ENCODE peak calls at places on chromosome 6, in four cellular contexts. V is brain microvascular endothelial cell, C is HCT116, N is WERI-Rb-1. T is an unnamed sample. For H3K27me3, the result is how much of the 10 kb centered on the place peaks cover.

GRCh38 chr6:75874224-75874623 is 125.2 kb downstream of the MYO6 start:
- DNase-seq in V (no peak), C (no peak), N (no peak), T (no peak)

GRCh38 chr6:12344949-12345693 is 55.0 kb downstream of the EDN1 start:
- DNase-seq in V (no peak), C (no peak), N (no peak), T (no peak)

GRCh38 chr6:31216208-31216898 is 45.9 kb upstream of the POU5F1 start:
- DNase-seq in V (no peak), C (no peak), N (no peak), T (no peak)

GRCh38 chr6:26175428-26176181 is 88.4 kb downstream of the HFE start:
- DNase-seq in V (peak), C (no peak), N (peak), T (no peak)

GRCh38 chr6:112831022-112831421 is 483.9 kb downstream of the RFPL4B start:
- DNase-seq in V (peak), C (no peak), N (no peak), T (no peak)

GRCh38 chr6:112014483-112014882 is 39.4 kb upstream of the CCN6 start:
- DNase-seq in V (no peak), C (no peak), N (no peak), T (no peak)

GRCh38 chr6:54775586-54775985 is 71.0 kb upstream of the FAM83B start:
- DNase-seq in V (peak), C (no peak), N (no peak), T (no peak)

GRCh38 chr6:73969982-73970960 is 274.3 kb downstream of the CD109 start:
- DNase-seq in V (peak), C (peak), N (no peak), T (no peak)

GRCh38 chr6:4774715-4775590 is 1.3 kb upstream of the CDYL start:
- DNase-seq in V (peak), C (no peak), N (peak), T (no peak)

GRCh38 chr6:88741939-88742338 is 221.5 kb downstream of the RNGTT start:
- DNase-seq in V (no peak), C (no peak), N (no peak), T (no peak)

GRCh38 chr6:116444092-116444491 is 17.1 kb upstream of the CALHM6 start:
- DNase-seq in V (peak), C (peak), N (no peak), T (no peak)

GRCh38 chr6:5461365-5461764 is 200.1 kb downstream of the FARS2 start:
- DNase-seq in V (no peak), C (no peak), N (no peak), T (no peak)

GRCh38 chr6:62652692-62653328 is 366.8 kb upstream of the KHDRBS2 start:
- DNase-seq in V (no peak), C (peak), N (no peak), T (no peak)

GRCh38 chr6:111872521-111873177 is 603 bp downstream of the FYN start:
- DNase-seq in V (peak), C (no peak), N (peak), T (no peak)

GRCh38 chr6:108651781-108652227 is 91.1 kb downstream of the FOXO3 start:
- DNase-seq in V (peak), C (no peak), N (no peak), T (no peak)

GRCh38 chr6:133435065-133435728 is 194.0 kb downstream of the EYA4 start:
- DNase-seq in V (no peak), C (no peak), N (no peak), T (no peak)

GRCh38 chr6:14822689-14823088 is 423.2 kb upstream of the JARID2 start:
- DNase-seq in V (no peak), C (no peak), N (no peak), T (no peak)

GRCh38 chr6:162704001-162704400 is 23.6 kb downstream of the PRKN start:
- DNase-seq in V (no peak), C (no peak), N (no peak), T (no peak)

GRCh38 chr6:31567531-31568370 is 4.3 kb upstream of the LTA start:
- DNase-seq in V (no peak), C (no peak), N (peak), T (no peak)

GRCh38 chr6:106908386-106908840 is 66.1 kb downstream of the CD24 start:
- DNase-seq in V (no peak), C (no peak), N (no peak), T (no peak)

GRCh38 chr6:43089467-43089866 is 13.4 kb downstream of the PTK7 start:
- DNase-seq in V (no peak), C (no peak), N (no peak), T (no peak)

GRCh38 chr6:52840763-52841585 is at the start of gene GSTA5:
- DNase-seq in V (no peak), C (no peak), N (no peak), T (no peak)

GRCh38 chr6:124995645-124996325 is 33.5 kb downstream of the RNF217 start:
- DNase-seq in V (no peak), C (no peak), N (no peak), T (no peak)

GRCh38 chr6:107977283-107977682 is 19.3 kb upstream of the SEC63 start:
- DNase-seq in V (peak), C (no peak), N (no peak), T (no peak)

GRCh38 chr6:146850238-146850896 is 251.6 kb downstream of the ADGB start:
- DNase-seq in V (peak), C (no peak), N (no peak), T (no peak)

GRCh38 chr6:7138921-7139358 is 31.2 kb downstream of the RREB1 start:
- DNase-seq in V (no peak), C (peak), N (peak), T (no peak)

GRCh38 chr6:138160329-138161117 is 1.2 kb upstream of the ARFGEF3 start:
- DNase-seq in V (no peak), C (no peak), N (no peak), T (no peak)

GRCh38 chr6:146381486-146381885 is 162.1 kb upstream of the RAB32 start:
- DNase-seq in V (no peak), C (no peak), N (no peak), T (no peak)

GRCh38 chr6:138204792-138205384 is 13.4 kb downstream of the PBOV1 start:
- DNase-seq in V (no peak), C (no peak), N (no peak), T (no peak)

GRCh38 chr6:128443553-128443952 is 76.8 kb downstream of the PTPRK start:
- DNase-seq in V (peak), C (no peak), N (no peak), T (no peak)

GRCh38 chr6:32108094-32108627 is 977 bp downstream of the TNXB start:
- DNase-seq in V (no peak), C (no peak), N (no peak), T (no peak)

GRCh38 chr6:116008470-116009229 is 52.0 kb downstream of the FRK start:
- DNase-seq in V (peak), C (peak), N (no peak), T (no peak)

GRCh38 chr6:156163311-156163710 is 613.9 kb upstream of the ARID1B start:
- DNase-seq in V (no peak), C (no peak), N (no peak), T (no peak)

GRCh38 chr6:111888928-111889696 is 15.9 kb upstream of the FYN start:
- DNase-seq in V (no peak), C (no peak), N (peak), T (no peak)

GRCh38 chr6:132401120-132401940 is at the start of gene MOXD1:
- DNase-seq in V (no peak), C (no peak), N (peak), T (peak)

GRCh38 chr6:28356666-28357020 is 6.9 kb downstream of the ZKSCAN3 start:
- DNase-seq in V (no peak), C (no peak), N (no peak), T (no peak)

GRCh38 chr6:169256061-169256460 is 2.4 kb upstream of the THBS2 start:
- DNase-seq in V (no peak), C (no peak), N (no peak), T (no peak)
- H3K27me3 ChIP-seq in V (under half), C (under half), N (under half), T (under half)

DNA sequence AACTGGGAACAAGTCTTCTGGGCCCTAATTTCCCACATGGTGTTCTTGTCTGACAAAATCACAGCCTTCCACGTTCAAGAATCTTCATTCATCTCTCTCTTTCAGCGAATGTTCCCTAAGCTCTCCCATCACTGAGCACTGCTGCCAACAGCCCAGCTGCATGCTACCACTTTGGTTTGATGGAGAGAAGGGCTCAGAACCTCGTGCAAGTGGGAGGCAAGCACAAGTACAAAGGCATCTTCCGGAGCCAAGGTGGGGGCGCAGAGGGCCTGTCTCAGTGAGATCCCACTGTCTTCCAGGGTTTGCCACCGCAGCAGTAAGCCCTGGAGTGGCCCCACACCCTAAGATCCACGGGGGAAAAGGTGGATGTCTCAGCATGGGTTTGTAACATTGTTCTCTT is 17.2 kb downstream of the DLL1 start:
- DNase-seq in V (no peak), C (no peak), N (no peak), T (peak)
- H3K27me3 ChIP-seq in V (under half), C (under half), N (under half), T (under half)

GRCh38 chr6:3231213-3232016 is 4.0 kb upstream of the TUBB2B start:
- DNase-seq in V (peak), C (no peak), N (peak), T (no peak)
- H3K27me3 ChIP-seq in V (half or more), C (under half), N (under half), T (under half)

GRCh38 chr6:36834576-36835293 is 4.5 kb downstream of the CPNE5 start:
- DNase-seq in V (no peak), C (no peak), N (peak), T (no peak)

GRCh38 chr6:36838896-36839818 is at the start of gene CPNE5:
- DNase-seq in V (no peak), C (no peak), N (peak), T (no peak)

GRCh38 chr6:36837686-36838085 is 1.6 kb downstream of the CPNE5 start:
- DNase-seq in V (no peak), C (no peak), N (no peak), T (no peak)

GRCh38 chr6:36836771-36837339 is 2.4 kb downstream of the CPNE5 start:
- DNase-seq in V (no peak), C (no peak), N (no peak), T (no peak)

GRCh38 chr6:36836091-36836770 is 3.0 kb downstream of the CPNE5 start:
- DNase-seq in V (no peak), C (no peak), N (no peak), T (no peak)
- H3K27me3 ChIP-seq in V (under half), C (under half), N (under half), T (under half)

DNA sequence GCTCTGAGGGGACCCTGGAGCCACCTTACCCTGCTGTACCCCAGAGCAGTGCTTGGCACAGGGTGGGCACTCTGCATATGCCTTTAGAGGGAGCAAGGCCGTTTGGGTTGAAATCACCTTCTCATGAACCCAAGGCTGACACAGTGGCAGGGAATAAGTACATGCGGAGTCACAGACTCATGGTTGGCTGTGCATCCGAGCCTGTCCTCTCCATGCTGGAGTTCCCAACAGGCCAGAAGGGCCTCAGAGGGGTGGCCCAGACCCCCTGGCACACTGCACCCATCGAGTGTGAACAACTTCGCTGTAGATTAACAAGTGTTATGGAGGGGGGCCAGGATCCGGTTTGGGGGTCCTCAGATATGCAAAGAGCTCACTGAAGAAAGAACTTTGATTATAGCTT is 21.0 kb upstream of the IRF4 start:
- DNase-seq in V (no peak), C (no peak), N (no peak), T (no peak)
- H3K27me3 ChIP-seq in V (under half), C (under half), N (half or more), T (under half)

GRCh38 chr6:168075787-168076202 is 3.2 kb downstream of the FRMD1 start:
- DNase-seq in V (no peak), C (no peak), N (no peak), T (no peak)
- H3K27me3 ChIP-seq in V (under half), C (under half), N (under half), T (under half)

DNA sequence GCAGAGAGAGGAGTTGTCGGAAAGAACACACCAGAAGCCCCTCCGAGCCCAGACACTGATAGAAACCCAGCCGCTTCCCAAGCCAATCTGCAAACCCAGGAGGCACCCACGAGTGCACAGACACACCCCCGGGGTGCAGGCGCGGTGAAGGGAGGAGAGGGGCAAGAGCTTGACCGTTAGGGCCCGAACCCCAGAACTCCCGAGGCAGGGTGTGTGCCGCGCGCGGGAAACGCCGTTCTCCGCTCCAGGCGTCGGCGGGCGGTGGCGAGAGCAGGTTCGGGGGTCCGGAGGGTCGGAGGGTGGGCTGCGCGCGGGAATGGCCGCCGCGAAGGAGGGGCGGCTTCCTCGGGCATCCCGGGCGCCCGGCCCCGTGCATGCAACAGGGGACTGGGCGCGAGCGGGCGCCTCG is 549 bp downstream of the ELOVL2 start:
- DNase-seq in V (no peak), C (no peak), N (no peak), T (peak)
- H3K27me3 ChIP-seq in V (under half), C (under half), N (under half), T (under half)

GRCh38 chr6:30002871-30003270 is 58.2 kb upstream of the POLR1H start:
- DNase-seq in V (peak), C (no peak), N (no peak), T (no peak)
- H3K27me3 ChIP-seq in V (under half), C (under half), N (under half), T (under half)